ENCODE peak calls at places on chromosomes 6 and 20, in ten cellular contexts. C is T-helper 2 cell, H is cardiac septum, Z is SK-N-DZ, W is WTC11, I is hippocampal formation, A is neuronal stem cell, K is NAMALWA, Y is CMK, T is mucosa of descending colon. J is an unnamed sample.

GRCh38 chr20:63657260-63657936 is 714 bp upstream of the RTEL1 start:
- DNase-seq in C (no peak), H (no peak), Z (no peak), W (peak), I (no peak), A (no peak), K (no peak), Y (no peak), T (peak), J (peak)

GRCh38 chr20:4369119-4369797 is 352.5 kb upstream of the PRND start:
- DNase-seq in C (no peak), H (no peak), Z (no peak), W (no peak), I (no peak), A (no peak), K (no peak), Y (no peak), T (no peak), J (no peak)

GRCh38 chr6:72418495-72418894 is 203.4 kb upstream of the KCNQ5 start:
- DNase-seq in C (no peak), H (no peak), Z (no peak), W (no peak), I (no peak), A (peak), K (no peak), Y (no peak), T (peak), J (no peak)

GRCh38 chr20:44422083-44422482 is 53.6 kb upstream of the TTPAL start:
- DNase-seq in C (no peak), H (no peak), Z (no peak), W (no peak), I (no peak), A (no peak), K (no peak), Y (no peak), T (no peak), J (no peak)

GRCh38 chr20:63348828-63349515 is 12.2 kb downstream of the CHRNA4 start:
- DNase-seq in C (no peak), H (no peak), Z (no peak), W (no peak), I (no peak), A (no peak), K (no peak), Y (no peak), T (no peak), J (no peak)

GRCh38 chr6:33987531-33988021 is 158.3 kb downstream of the GRM4 start:
- DNase-seq in C (no peak), H (peak), Z (no peak), W (no peak), I (no peak), A (no peak), K (no peak), Y (no peak), T (peak), J (peak)

GRCh38 chr20:51775241-51775640 is 7.1 kb upstream of the ATP9A start:
- DNase-seq in C (no peak), H (no peak), Z (no peak), W (no peak), I (no peak), A (no peak), K (no peak), Y (no peak), T (no peak), J (no peak)

GRCh38 chr6:36848658-36849441 is 9.6 kb upstream of the CPNE5 start:
- DNase-seq in C (no peak), H (peak), Z (peak), W (peak), I (no peak), A (peak), K (no peak), Y (peak), T (peak), J (no peak)

GRCh38 chr20:36941403-36941835 is 10.1 kb downstream of the SAMHD1 start:
- DNase-seq in C (no peak), H (no peak), Z (no peak), W (no peak), I (no peak), A (no peak), K (no peak), Y (no peak), T (no peak), J (no peak)

GRCh38 chr20:35448788-35449373 is 6.5 kb upstream of the CEP250 start:
- DNase-seq in C (no peak), H (no peak), Z (no peak), W (no peak), I (no peak), A (no peak), K (no peak), Y (no peak), T (no peak), J (no peak)

GRCh38 chr20:49024220-49024619 is 21.9 kb upstream of the CSE1L start:
- DNase-seq in C (no peak), H (no peak), Z (no peak), W (no peak), I (no peak), A (no peak), K (no peak), Y (no peak), T (no peak), J (no peak)

GRCh38 chr6:131816869-131817268 is 9.0 kb downstream of the ENPP1 start:
- DNase-seq in C (no peak), H (no peak), Z (no peak), W (no peak), I (no peak), A (no peak), K (no peak), Y (no peak), T (no peak), J (no peak)

GRCh38 chr6:74549746-74550145 is 656.1 kb downstream of the COL12A1 start:
- DNase-seq in C (no peak), H (no peak), Z (no peak), W (no peak), I (no peak), A (no peak), K (peak), Y (no peak), T (no peak), J (no peak)

GRCh38 chr6:45265246-45265645 is 62.9 kb upstream of the RUNX2 start:
- DNase-seq in C (no peak), H (no peak), Z (no peak), W (no peak), I (no peak), A (no peak), K (no peak), Y (no peak), T (no peak), J (no peak)

GRCh38 chr6:160534050-160534696 is 129.9 kb downstream of the LPA start:
- DNase-seq in C (peak), H (no peak), Z (peak), W (peak), I (peak), A (peak), K (peak), Y (no peak), T (peak), J (peak)

GRCh38 chr6:11711644-11711993 is 67.0 kb downstream of the ADTRP start:
- DNase-seq in C (no peak), H (no peak), Z (no peak), W (no peak), I (no peak), A (no peak), K (no peak), Y (no peak), T (no peak), J (no peak)

GRCh38 chr20:62728028-62728780 is 19.6 kb downstream of the NTSR1 start:
- DNase-seq in C (no peak), H (no peak), Z (no peak), W (no peak), I (no peak), A (no peak), K (no peak), Y (peak), T (peak), J (no peak)

GRCh38 chr6:168103036-168103830 is 24.2 kb upstream of the FRMD1 start:
- DNase-seq in C (no peak), H (no peak), Z (no peak), W (no peak), I (no peak), A (no peak), K (no peak), Y (no peak), T (no peak), J (no peak)

GRCh38 chr6:37125779-37126553 is 44.0 kb upstream of the PIM1 start:
- DNase-seq in C (no peak), H (no peak), Z (no peak), W (peak), I (no peak), A (peak), K (no peak), Y (no peak), T (no peak), J (no peak)

GRCh38 chr6:37130704-37131103 is 39.2 kb upstream of the PIM1 start:
- DNase-seq in C (no peak), H (peak), Z (no peak), W (no peak), I (no peak), A (no peak), K (no peak), Y (no peak), T (no peak), J (no peak)

GRCh38 chr6:144729502-144729901 is 444.4 kb downstream of the UTRN start:
- DNase-seq in C (no peak), H (no peak), Z (no peak), W (no peak), I (no peak), A (no peak), K (no peak), Y (no peak), T (no peak), J (no peak)

GRCh38 chr6:31639449-31639861 is 13.0 kb downstream of the BAG6 start:
- DNase-seq in C (no peak), H (no peak), Z (no peak), W (no peak), I (no peak), A (no peak), K (no peak), Y (no peak), T (no peak), J (no peak)

GRCh38 chr6:153312633-153313032 is 181.6 kb upstream of the RGS17 start:
- DNase-seq in C (no peak), H (no peak), Z (peak), W (peak), I (peak), A (no peak), K (peak), Y (peak), T (peak), J (no peak)

J was measured in HuH-7.5.